ENCODE peak calls at places on chromosomes 1 and 21, in five cellular contexts. F is brain microvascular endothelial cell, W is body of pancreas, X is ovary, O is NB4. S is an unnamed sample.

GRCh38 chr1:65850281-65850680 is 57.6 kb downstream of the PDE4B start:
- DNase-seq in F (no peak), W (no peak), X (no peak), O (no peak), S (no peak)

GRCh38 chr1:54804471-54805132 is 3.5 kb upstream of the TTC22 start:
- DNase-seq in F (no peak), O (no peak), X (no peak), W (peak), S (no peak)

GRCh38 chr1:189424746-189425331 is 1052.8 kb downstream of the BRINP3 start:
- DNase-seq in X (no peak), O (no peak), W (no peak), F (no peak), S (no peak)

GRCh38 chr1:246510147-246511030 is 3.3 kb upstream of the SMYD3 start:
- DNase-seq in W (no peak), O (no peak), F (no peak), X (no peak), S (no peak)

GRCh38 chr1:218479436-218480115 is 134.4 kb downstream of the TGFB2 start:
- DNase-seq in F (peak), O (no peak), X (no peak), W (no peak), S (no peak)

GRCh38 chr1:63545780-63546179 is 22.5 kb downstream of the EFCAB7 start:
- DNase-seq in W (no peak), O (no peak), X (no peak), F (no peak), S (no peak)

GRCh38 chr21:32611471-32611997 is 643 bp downstream of the CFAP298 start:
- DNase-seq in X (no peak), W (peak), O (peak), F (peak), S (no peak)

GRCh38 chr1:230682882-230683610 is 30.9 kb downstream of the AGT start:
- DNase-seq in W (no peak), X (no peak), O (no peak), F (no peak), S (no peak)

GRCh38 chr1:204619721-204620120 is 65.8 kb downstream of the LRRN2 start:
- DNase-seq in W (no peak), X (no peak), F (no peak), O (peak), S (no peak)

GRCh38 chr1:44030606-44031050 is 634 bp downstream of the SLC6A9 start:
- DNase-seq in W (peak), X (peak), F (peak), O (peak), S (peak)

GRCh38 chr1:1213153-1213918 is 617 bp downstream of the TNFRSF4 start:
- DNase-seq in X (no peak), W (no peak), O (peak), F (no peak), S (no peak)

GRCh38 chr1:169121146-169121923 is 14.8 kb downstream of the ATP1B1 start:
- DNase-seq in W (no peak), F (no peak), X (no peak), O (no peak), S (no peak)

GRCh38 chr1:76833856-76834255 is 33.4 kb upstream of the ST6GALNAC5 start:
- DNase-seq in W (no peak), X (no peak), O (no peak), F (no peak), S (no peak)

GRCh38 chr1:97507863-97508262 is 413.0 kb downstream of the DPYD start:
- DNase-seq in F (no peak), W (no peak), X (no peak), O (no peak), S (no peak)

GRCh38 chr1:9792156-9793042 is 31.4 kb downstream of the CLSTN1 start:
- DNase-seq in W (peak), F (no peak), O (no peak), X (no peak), S (no peak)

GRCh38 chr1:116265931-116266863 is 106.8 kb upstream of the ATP1A1 start:
- DNase-seq in F (no peak), O (no peak), W (no peak), X (no peak), S (no peak)

GRCh38 chr1:171418546-171418945 is 66.8 kb upstream of the PRRC2C start:
- DNase-seq in O (no peak), X (no peak), W (no peak), F (no peak), S (no peak)

GRCh38 chr1:241118049-241118448 is 239.0 kb downstream of the RGS7 start:
- DNase-seq in F (no peak), O (no peak), W (no peak), X (no peak), S (no peak)

GRCh38 chr1:23742670-23743286 is 493 bp upstream of the ELOA start:
- DNase-seq in F (no peak), X (no peak), W (peak), O (no peak), S (no peak)

GRCh38 chr21:35294231-35294898 is 245.3 kb upstream of the RUNX1 start:
- DNase-seq in O (no peak), W (peak), X (no peak), F (no peak), S (no peak)

GRCh38 chr1:59730759-59731478 is 83.8 kb upstream of the HOOK1 start:
- DNase-seq in F (peak), W (peak), O (peak), X (peak), S (peak)

GRCh38 chr1:96492236-96492635 is 229.3 kb upstream of the PTBP2 start:
- DNase-seq in O (no peak), W (no peak), X (no peak), F (peak), S (no peak)

GRCh38 chr21:22476726-22477646 is 1478.8 kb downstream of the NCAM2 start:
- DNase-seq in X (no peak), W (no peak), F (no peak), O (no peak), S (no peak)

GRCh38 chr1:61083014-61083798 is 845 bp downstream of the NFIA start:
- DNase-seq in F (no peak), O (no peak), W (peak), X (peak), S (peak)

GRCh38 chr1:200279810-200280411 is 129.9 kb downstream of the ZNF281 start:
- DNase-seq in O (peak), X (no peak), F (peak), W (peak), S (no peak)

GRCh38 chr1:156689960-156690672 is 12.9 kb upstream of the NES start:
- DNase-seq in O (no peak), F (no peak), X (no peak), W (no peak), S (no peak)

GRCh38 chr1:91053630-91054029 is 31.8 kb upstream of the ZNF644 start:
- DNase-seq in F (no peak), X (no peak), W (no peak), O (no peak), S (no peak)

DNA sequence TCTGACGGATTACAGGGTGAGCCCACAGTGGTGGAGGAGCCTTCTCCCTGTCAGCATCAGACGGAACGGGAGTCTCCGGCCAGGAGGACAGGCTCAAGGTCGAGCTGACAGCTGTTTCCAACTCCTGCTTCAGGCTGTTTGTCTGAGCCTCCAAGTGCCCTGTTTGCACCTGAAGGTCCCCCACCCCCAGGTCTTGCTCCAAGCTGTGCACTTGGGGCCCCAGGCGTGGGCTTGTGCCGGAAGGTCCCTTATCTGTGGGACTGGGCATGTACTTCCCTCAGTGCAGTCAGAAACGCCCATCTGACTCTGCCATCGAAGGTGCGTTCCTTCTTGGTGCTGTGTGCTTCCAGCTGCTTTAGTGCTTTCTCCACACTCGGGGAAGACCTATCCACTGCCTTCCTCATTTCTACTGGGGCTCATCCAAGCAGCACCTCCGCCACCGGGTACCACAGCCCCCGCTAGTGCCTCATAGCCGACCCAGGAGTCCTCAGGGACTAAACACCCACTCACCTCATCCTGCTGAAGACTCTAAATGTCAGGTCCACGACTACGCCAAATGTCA is 29.5 kb upstream of the CR2 start:
- DNase-seq in F (no peak), O (no peak), W (no peak), X (no peak), S (no peak)
- H3K4me3 ChIP-seq in F (no peak), O (no peak), W (no peak), X (no peak), S (no peak)

GRCh38 chr1:114346480-114347029 is 164.4 kb downstream of the TRIM33 start:
- DNase-seq in O (peak), F (peak), X (peak), W (peak), S (peak)
- TF ChIP-seq CTCF in O (peak), F (peak), X (peak), W (peak), S (peak)

GRCh38 chr1:165679282-165680036 is 18.9 kb downstream of the ALDH9A1 start:
- DNase-seq in F (no peak), X (no peak), W (no peak), O (no peak), S (no peak)
- H3K4me3 ChIP-seq in F (no peak), X (no peak), W (no peak), O (no peak), S (no peak)

GRCh38 chr1:92952714-92953113 is 8.5 kb downstream of the DIPK1A start:
- DNase-seq in W (no peak), X (no peak), O (no peak), F (no peak), S (no peak)

GRCh38 chr1:92948071-92948470 is 13.2 kb downstream of the DIPK1A start:
- DNase-seq in W (no peak), X (no peak), O (no peak), F (no peak), S (no peak)

GRCh38 chr1:92949937-92950817 is 11.1 kb downstream of the DIPK1A start:
- DNase-seq in X (no peak), O (no peak), F (peak), W (no peak), S (no peak)

GRCh38 chr1:92953491-92953890 is 7.8 kb downstream of the DIPK1A start:
- DNase-seq in O (peak), F (no peak), W (no peak), X (no peak), S (no peak)

DNA sequence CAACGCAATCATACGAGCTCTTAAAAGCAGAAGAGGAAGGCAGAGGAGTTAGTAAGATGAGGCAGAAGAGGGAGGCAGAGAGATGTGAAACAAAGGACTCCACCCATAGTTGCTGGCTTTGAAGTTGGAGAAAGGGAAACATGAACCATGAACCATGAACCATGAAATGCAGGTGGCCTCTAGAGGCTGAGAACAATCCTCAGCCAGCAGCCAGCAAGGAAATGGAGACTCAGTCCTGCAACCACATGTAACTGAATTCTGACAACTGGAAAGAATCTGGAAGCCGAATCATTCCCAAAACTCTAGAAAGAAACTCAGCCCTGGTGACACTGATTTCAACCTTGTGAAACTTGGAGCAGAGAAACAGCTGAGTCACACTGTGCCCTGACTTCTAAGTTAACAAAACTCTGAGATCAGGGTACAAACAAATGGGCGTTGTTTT is 10.1 kb downstream of the DIPK1A start:
- DNase-seq in X (no peak), F (peak), O (peak), W (peak), S (no peak)
- TF ChIP-seq CTCF in X (no peak), F (no peak), O (no peak), W (no peak), S (no peak)

DNA sequence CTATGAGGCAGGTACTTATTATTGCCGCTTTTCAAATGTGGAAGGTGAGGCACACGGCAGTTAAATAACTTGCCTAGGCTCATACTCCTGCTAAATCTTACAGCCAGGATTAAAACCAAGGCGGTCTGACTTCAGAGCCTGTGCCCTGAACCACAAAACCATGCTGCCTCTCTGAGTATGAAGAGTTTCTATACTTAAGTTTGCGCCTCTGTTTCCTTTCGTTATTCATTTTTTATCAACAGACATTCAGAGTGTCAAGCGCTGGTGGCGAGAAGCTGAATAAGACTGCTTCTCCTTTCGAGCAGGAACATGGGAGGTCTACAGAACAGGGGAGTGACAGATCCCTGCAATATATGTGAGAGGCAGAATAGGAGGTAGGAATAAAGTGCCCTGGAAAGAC is 96.0 kb upstream of the DUSP10 start:
- DNase-seq in O (no peak), X (no peak), W (no peak), F (no peak), S (no peak)
- H3K4me3 ChIP-seq in O (no peak), X (no peak), W (no peak), F (no peak), S (no peak)

GRCh38 chr1:46180082-46180616 is 3.9 kb upstream of the P3R3URF start:
- DNase-seq in F (no peak), X (no peak), W (peak), O (peak), S (no peak)
- TF ChIP-seq CTCF in F (no peak), X (no peak), W (no peak), O (peak), S (no peak)

DNA sequence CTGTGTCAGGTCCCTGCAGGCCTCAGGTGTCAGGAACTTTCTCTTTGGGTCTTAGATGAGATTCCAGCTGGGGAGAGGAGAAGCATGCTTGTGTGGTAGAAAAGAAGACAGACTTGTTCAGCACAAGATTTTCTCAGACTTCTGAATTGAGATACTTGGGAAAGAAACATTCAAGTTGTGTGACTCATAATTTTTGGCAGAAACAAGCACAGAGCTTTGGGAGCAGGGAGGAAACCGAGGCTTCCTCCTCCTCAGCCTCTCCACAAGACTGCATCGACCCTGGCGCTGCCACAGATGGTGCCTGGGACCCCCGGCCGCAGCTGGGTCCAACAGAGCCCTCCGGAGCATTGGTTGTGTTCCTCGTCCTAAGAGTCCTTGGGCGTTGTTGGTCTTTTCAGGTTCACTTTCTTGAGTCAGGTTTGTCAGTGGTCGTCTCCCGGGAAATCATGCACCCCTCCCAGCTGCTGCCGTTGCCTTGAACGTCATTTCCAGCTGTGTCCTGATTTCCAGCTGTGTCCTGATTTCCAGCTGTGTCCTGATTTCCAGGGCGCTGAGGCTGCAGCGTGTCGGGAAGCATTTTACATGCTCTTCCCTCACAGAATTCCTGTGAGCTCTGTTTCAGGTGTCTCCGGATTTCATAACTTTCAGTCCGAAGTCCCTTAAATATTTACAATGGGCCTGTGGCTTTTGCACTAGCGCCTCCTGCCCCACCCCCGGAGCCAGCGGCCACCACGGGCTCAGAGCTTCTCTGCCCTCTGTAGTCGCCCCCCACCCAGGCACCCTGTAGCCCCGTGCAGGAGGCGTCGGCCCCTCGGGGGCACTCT is 66.5 kb downstream of the COL18A1 start:
- DNase-seq in F (peak), X (peak), O (no peak), W (no peak), S (peak)
- H3K4me3 ChIP-seq in F (peak), X (peak), O (no peak), W (no peak), S (peak)